ENCODE peak calls at places on chromosomes 11 and 22, in seven cellular contexts. E, T, C, X, M, L and Z are unnamed samples.

GRCh38 chr11:130031056-130031455 is 28.4 kb upstream of the PRDM10 start:
- DNase-seq in C (no peak), M (no peak), L (no peak), E (no peak), T (no peak), X (no peak), Z (no peak)

GRCh38 chr11:67255353-67255752 is 10.9 kb upstream of the GRK2 start:
- DNase-seq in C (no peak), X (no peak), T (no peak), M (no peak), E (no peak), L (no peak), Z (no peak)

GRCh38 chr11:111469200-111469599 is 43.0 kb downstream of the BTG4 start:
- DNase-seq in C (no peak), T (no peak), E (no peak), L (peak; percentile 21), X (no peak), M (no peak), Z (peak; percentile 73)

GRCh38 chr11:46285594-46286033 is 8.2 kb downstream of the CREB3L1 start:
- DNase-seq in L (peak; percentile 90), E (no peak), M (no peak), T (no peak), X (peak; percentile 66), C (no peak), Z (no peak)

GRCh38 chr11:108589136-108589535 is 4.4 kb downstream of the EXPH5 start:
- DNase-seq in E (no peak), M (no peak), X (no peak), C (no peak), T (no peak), L (no peak), Z (no peak)

GRCh38 chr11:131504199-131504949 is 134.0 kb downstream of the NTM start:
- DNase-seq in L (peak; percentile 4), X (no peak), C (no peak), E (peak; percentile 78), T (peak; percentile 32), M (peak; percentile 11), Z (no peak)

GRCh38 chr11:115316682-115317081 is 187.5 kb downstream of the CADM1 start:
- DNase-seq in C (no peak), M (no peak), X (no peak), E (no peak), L (no peak), T (no peak), Z (no peak)

GRCh38 chr11:110251837-110252236 is 44.6 kb downstream of the RDX start:
- DNase-seq in T (peak; percentile 58), X (no peak), C (no peak), L (peak; percentile 47), E (no peak), M (peak; percentile 86), Z (peak; percentile 76)

GRCh38 chr22:27699676-27700075 is 101.9 kb downstream of the MN1 start:
- DNase-seq in E (no peak), M (no peak), L (no peak), C (no peak), T (no peak), X (no peak), Z (no peak)

GRCh38 chr11:13668957-13669521 is 571 bp downstream of the FAR1 start:
- DNase-seq in C (no peak), E (no peak), L (peak; percentile 16), X (peak; percentile 36), M (peak; percentile 45), T (peak; percentile 19), Z (peak; percentile 24)

GRCh38 chr11:70194792-70195791 is 8.0 kb upstream of the FADD start:
- DNase-seq in T (no peak), C (no peak), M (peak; percentile 56), X (no peak), E (no peak), L (no peak), Z (no peak)

GRCh38 chr11:65630215-65630614 is 7.7 kb upstream of the SIPA1 start:
- DNase-seq in C (no peak), X (peak; percentile 68), M (no peak), T (no peak), L (no peak), E (no peak), Z (no peak)

GRCh38 chr11:72232260-72233055 is 7.9 kb downstream of the INPPL1 start:
- DNase-seq in M (no peak), L (no peak), T (no peak), E (no peak), C (no peak), X (no peak), Z (no peak)

GRCh38 chr11:34223021-34223813 is 117.8 kb downstream of the NAT10 start:
- DNase-seq in E (peak; percentile 30), X (peak; percentile 61), M (no peak), T (no peak), L (peak; percentile 87), C (peak; percentile 39), Z (peak; percentile 72)

GRCh38 chr22:38850941-38851849 is 7.4 kb upstream of the NPTXR start:
- DNase-seq in E (no peak), L (peak; percentile 39), M (peak; percentile 85), T (peak; percentile 29), X (no peak), C (no peak), Z (peak; percentile 60)

GRCh38 chr11:83249972-83250593 is 36.1 kb downstream of the CCDC90B start:
- DNase-seq in X (no peak), M (peak; percentile 57), C (no peak), T (no peak), L (peak; percentile 61), E (peak; percentile 39), Z (peak; percentile 65)

GRCh38 chr11:87228820-87229219 is 191.1 kb downstream of the TMEM135 start:
- DNase-seq in L (no peak), E (no peak), T (no peak), M (no peak), C (no peak), X (no peak), Z (no peak)

GRCh38 chr11:70865356-70865755 is 387.0 kb downstream of the SHANK2 start:
- DNase-seq in E (no peak), L (no peak), X (no peak), M (no peak), C (no peak), T (no peak), Z (no peak)

GRCh38 chr22:22061085-22062077 is 78.8 kb upstream of the TOP3B start:
- DNase-seq in C (no peak), X (peak; percentile 24), L (peak; percentile 67), E (no peak), M (peak; percentile 45), T (no peak), Z (peak; percentile 12)

GRCh38 chr11:125921042-125921441 is 16.7 kb downstream of the DDX25 start:
- DNase-seq in L (no peak), T (no peak), M (no peak), X (no peak), E (no peak), C (no peak), Z (no peak)

GRCh38 chr11:45092901-45093760 is 53.3 kb upstream of the PRDM11 start:
- DNase-seq in C (no peak), L (peak; percentile 45), X (no peak), M (peak; percentile 15), E (no peak), T (no peak), Z (peak; percentile 51)

GRCh38 chr11:107711861-107712260 is at the start of gene SLN:
- DNase-seq in C (no peak), E (no peak), T (no peak), X (no peak), M (no peak), L (no peak), Z (no peak)

GRCh38 chr11:12007769-12008737 is at the start of gene DKK3:
- DNase-seq in X (no peak), C (no peak), T (no peak), M (peak; percentile 82), L (peak; percentile 63), E (peak; percentile 82), Z (no peak)

DNA sequence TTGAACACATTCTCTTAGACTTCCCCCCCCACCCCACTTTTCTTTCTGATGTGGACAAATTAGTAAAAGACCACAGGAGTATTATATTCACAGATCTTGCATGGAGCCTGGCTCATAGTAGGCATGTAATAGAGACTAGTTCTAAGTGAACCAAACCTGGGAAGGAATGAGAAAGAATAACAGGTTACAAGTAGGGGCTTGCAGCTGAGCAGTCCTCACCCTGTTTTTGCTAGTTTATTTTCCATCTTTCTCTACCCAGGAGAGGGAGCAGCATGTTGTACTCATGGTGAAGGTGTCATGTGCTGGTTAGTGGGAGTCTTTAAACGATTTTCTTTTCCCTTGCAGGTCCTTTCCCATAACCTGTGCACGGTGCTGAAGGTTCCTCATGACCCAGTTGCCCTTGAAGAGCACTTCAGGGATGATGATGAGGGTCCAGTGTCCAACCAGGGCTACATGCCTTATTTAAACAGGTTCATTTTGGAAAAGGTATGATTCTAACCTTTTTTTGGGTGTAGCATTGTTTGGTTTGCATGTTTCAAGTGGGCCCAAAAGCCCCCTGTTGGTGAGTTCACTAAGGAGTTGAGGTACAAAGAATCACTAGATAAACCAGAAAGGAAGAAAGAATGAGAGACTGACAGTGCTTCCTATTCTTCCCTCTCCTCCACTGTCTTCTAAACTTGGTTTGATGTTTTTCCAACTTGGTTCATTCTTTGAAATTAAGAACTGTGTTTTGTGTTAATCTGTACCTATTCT is 30.1 kb downstream of the SWAP70 start:
- DNase-seq in T (no peak), X (no peak), E (no peak), C (no peak), L (no peak), M (peak; percentile 77), Z (no peak)
- TF ChIP-seq CTCF in T (no peak), X (no peak), E (peak; percentile 27), C (no peak), L (no peak), M (no peak), Z (no peak)

DNA sequence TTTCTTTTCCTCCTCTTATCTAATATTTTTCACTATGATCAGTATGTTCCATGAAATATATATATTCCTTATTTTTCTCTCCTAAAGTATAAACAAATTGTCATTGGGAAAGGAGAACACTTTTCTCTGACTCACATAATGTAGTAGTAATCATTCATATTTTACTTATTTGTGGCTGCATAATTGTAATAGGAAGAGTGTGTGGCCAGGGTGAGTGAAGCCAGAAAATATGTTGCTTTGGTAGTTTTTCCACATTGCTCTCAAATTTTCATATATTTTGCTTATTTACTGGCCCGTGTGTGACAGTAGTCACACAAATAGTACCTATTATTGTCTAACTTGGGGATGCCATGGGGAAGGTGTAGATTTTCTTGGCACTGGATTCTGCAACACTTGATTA is 172.1 kb downstream of the DYNC2H1 start:
- DNase-seq in E (no peak), X (no peak), L (peak; percentile 25), M (peak; percentile 47), T (no peak), C (no peak), Z (no peak)
- H3K4me3 ChIP-seq in E (no peak overlapping the region), X (no peak overlapping the region), L (no peak overlapping the region), M (no peak overlapping the region), T (no peak overlapping the region), C (no peak overlapping the region), Z (no peak overlapping the region)

GRCh38 chr11:93133710-93134109 is 64.1 kb downstream of the SLC36A4 start:
- DNase-seq in C (no peak), X (no peak), T (no peak), M (peak; percentile 28), E (no peak), L (peak; percentile 64), Z (peak; percentile 69)
- TF ChIP-seq CTCF in C (no peak), X (no peak), T (no peak), M (no peak), E (no peak), L (no peak), Z (no peak)

DNA sequence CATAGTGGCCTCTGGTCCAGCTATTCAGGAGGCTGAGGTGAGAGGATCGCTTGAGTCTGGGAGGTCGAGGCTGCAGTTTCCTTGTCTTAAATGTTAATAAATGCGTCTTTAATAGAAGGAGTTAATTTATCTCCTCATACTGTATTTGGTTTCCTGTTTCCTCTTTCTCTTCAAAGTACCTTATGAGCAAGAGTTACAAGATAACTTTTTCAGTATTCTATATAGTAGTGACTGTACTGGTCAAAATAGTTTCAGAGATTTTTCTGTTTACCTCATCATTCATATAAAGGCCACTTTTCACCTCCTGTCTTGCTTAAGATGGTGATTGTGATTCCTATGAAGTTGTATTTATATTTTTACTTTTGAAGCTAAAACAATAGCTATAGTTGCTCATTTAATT is 50.9 kb downstream of the MCAM start:
- DNase-seq in C (no peak), X (no peak), L (no peak), E (no peak), T (no peak), M (no peak), Z (no peak)
- H3K4me3 ChIP-seq in C (no peak overlapping the region), X (no peak overlapping the region), L (no peak overlapping the region), E (no peak overlapping the region), T (no peak overlapping the region), M (no peak overlapping the region), Z (no peak overlapping the region)